ENCODE peak calls at places on chromosomes 11 and 22, in four cellular contexts. One of them, this sample, is unnamed.
A peak's percentile ranks its signal among the peaks of the same experiment; 100 is the strongest.

GRCh38 chr11:46060013-46060412 is 61.2 kb downstream of the PHF21A start:
- DNase-seq in GM12878: no peak
- DNase-seq in K562: no peak
- DNase-seq in HepG2: no peak
- DNase-seq in this sample: no peak

GRCh38 chr11:124551987-124552386 is 8.5 kb upstream of the OR8B12 start:
- DNase-seq in GM12878: no peak
- DNase-seq in K562: no peak
- DNase-seq in HepG2: no peak
- DNase-seq in this sample: no peak

GRCh38 chr11:73240190-73240781 is 22.2 kb downstream of the P2RY2 start:
- DNase-seq in GM12878: no peak
- DNase-seq in K562: no peak
- DNase-seq in HepG2: no peak
- DNase-seq in this sample: no peak

GRCh38 chr11:8757047-8757446 is 74.5 kb downstream of the RPL27A start:
- DNase-seq in GM12878: no peak
- DNase-seq in K562: no peak
- DNase-seq in HepG2: peak; percentile 65
- DNase-seq in this sample: no peak

GRCh38 chr11:35141034-35141433 is 2.1 kb downstream of the CD44 start:
- DNase-seq in GM12878: no peak
- DNase-seq in K562: no peak
- DNase-seq in HepG2: no peak
- DNase-seq in this sample: no peak

GRCh38 chr11:119356349-119357031 is 10.0 kb upstream of the MFRP start:
- DNase-seq in GM12878: no peak
- DNase-seq in K562: peak; percentile 90
- DNase-seq in HepG2: no peak
- DNase-seq in this sample: peak; percentile 93

GRCh38 chr11:73195191-73196007 is 22.7 kb upstream of the P2RY2 start:
- DNase-seq in GM12878: no peak
- DNase-seq in K562: no peak
- DNase-seq in HepG2: peak; percentile 48
- DNase-seq in this sample: no peak

GRCh38 chr22:33909075-33909458 is 11.2 kb downstream of the LARGE1 start:
- DNase-seq in GM12878: no peak
- DNase-seq in K562: no peak
- DNase-seq in HepG2: peak; percentile 49
- DNase-seq in this sample: no peak

GRCh38 chr11:129968611-129969419 is 33.8 kb downstream of the PRDM10 start:
- DNase-seq in GM12878: no peak
- DNase-seq in K562: no peak
- DNase-seq in HepG2: no peak
- DNase-seq in this sample: no peak

GRCh38 chr11:576791-577610 is 731 bp downstream of the PHRF1 start:
- DNase-seq in GM12878: no peak
- DNase-seq in K562: no peak
- DNase-seq in HepG2: no peak
- DNase-seq in this sample: no peak

GRCh38 chr11:37689951-37690350 is 1091.9 kb upstream of the RAG2 start:
- DNase-seq in GM12878: no peak
- DNase-seq in K562: no peak
- DNase-seq in HepG2: no peak
- DNase-seq in this sample: no peak

GRCh38 chr11:134712228-134713145 is 300.4 kb upstream of the B3GAT1 start:
- DNase-seq in GM12878: no peak
- DNase-seq in K562: peak; percentile 48
- DNase-seq in HepG2: no peak
- DNase-seq in this sample: no peak

GRCh38 chr11:95364324-95365295 is 133.6 kb upstream of the SESN3 start:
- DNase-seq in GM12878: no peak
- DNase-seq in K562: no peak
- DNase-seq in HepG2: peak; percentile 79
- DNase-seq in this sample: no peak
- H3K4me2 ChIP-seq in GM12878: no peak overlapping the region
- H3K4me2 ChIP-seq in K562: no peak overlapping the region
- H3K4me2 ChIP-seq in HepG2: peak overlapping the region; percentile 57
- H3K4me2 ChIP-seq in this sample: no peak overlapping the region

GRCh38 chr11:81494431-81494830 is 1239.2 kb downstream of the FAM181B start:
- DNase-seq in GM12878: no peak
- DNase-seq in K562: no peak
- DNase-seq in HepG2: no peak
- DNase-seq in this sample: no peak

GRCh38 chr11:81496566-81496965 is 1237.1 kb downstream of the FAM181B start:
- DNase-seq in GM12878: no peak
- DNase-seq in K562: no peak
- DNase-seq in HepG2: no peak
- DNase-seq in this sample: no peak

GRCh38 chr11:81492923-81493445 is 1240.7 kb downstream of the FAM181B start:
- DNase-seq in GM12878: no peak
- DNase-seq in K562: no peak
- DNase-seq in HepG2: no peak
- DNase-seq in this sample: no peak

GRCh38 chr11:81495699-81496292 is 1237.9 kb downstream of the FAM181B start:
- DNase-seq in GM12878: no peak
- DNase-seq in K562: no peak
- DNase-seq in HepG2: no peak
- DNase-seq in this sample: no peak

DNA sequence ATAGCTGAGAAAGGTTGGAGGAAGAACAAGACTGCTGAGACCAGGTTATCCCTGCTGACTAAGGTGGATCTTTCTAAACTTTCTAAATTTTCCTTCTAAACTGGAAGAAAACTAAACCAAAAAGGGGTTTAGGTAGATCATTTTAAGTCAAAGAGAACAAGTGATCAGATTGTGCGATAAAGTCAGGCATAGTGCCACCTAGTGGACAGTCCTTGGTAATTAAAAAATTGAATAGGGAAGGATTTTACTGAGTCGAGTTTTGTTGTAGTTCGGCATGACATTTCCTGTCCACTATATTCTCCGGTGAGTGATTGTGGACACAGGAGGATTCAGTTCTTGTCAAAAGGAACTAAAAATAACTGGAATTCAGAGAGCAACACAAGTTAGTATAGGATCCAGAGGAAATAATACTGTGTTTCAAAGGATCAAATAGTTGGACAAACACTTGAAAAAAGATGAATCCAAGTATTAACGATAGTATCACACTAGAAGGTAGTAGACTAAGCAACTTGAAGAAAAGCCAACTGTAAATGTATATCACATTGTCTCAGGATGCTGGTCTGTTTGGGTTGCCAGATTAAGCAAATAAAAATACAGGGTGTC is 1236.4 kb downstream of the FAM181B start:
- DNase-seq in GM12878: no peak
- DNase-seq in K562: peak; percentile 30
- DNase-seq in HepG2: peak; percentile 24
- DNase-seq in this sample: no peak
- TF ChIP-seq TAF1 in GM12878: no peak
- TF ChIP-seq TAF1 in K562: no peak
- TF ChIP-seq TAF1 in HepG2: no peak
- TF ChIP-seq TAF1 in this sample: no peak

GRCh38 chr22:35349368-35349703 is 31.6 kb upstream of the HMOX1 start:
- DNase-seq in GM12878: no peak
- DNase-seq in K562: no peak
- DNase-seq in HepG2: no peak
- DNase-seq in this sample: no peak
- TF ChIP-seq CEBPB in GM12878: no peak
- TF ChIP-seq CEBPB in K562: no peak
- TF ChIP-seq CEBPB in HepG2: no peak
- TF ChIP-seq CEBPB in this sample: no peak

DNA sequence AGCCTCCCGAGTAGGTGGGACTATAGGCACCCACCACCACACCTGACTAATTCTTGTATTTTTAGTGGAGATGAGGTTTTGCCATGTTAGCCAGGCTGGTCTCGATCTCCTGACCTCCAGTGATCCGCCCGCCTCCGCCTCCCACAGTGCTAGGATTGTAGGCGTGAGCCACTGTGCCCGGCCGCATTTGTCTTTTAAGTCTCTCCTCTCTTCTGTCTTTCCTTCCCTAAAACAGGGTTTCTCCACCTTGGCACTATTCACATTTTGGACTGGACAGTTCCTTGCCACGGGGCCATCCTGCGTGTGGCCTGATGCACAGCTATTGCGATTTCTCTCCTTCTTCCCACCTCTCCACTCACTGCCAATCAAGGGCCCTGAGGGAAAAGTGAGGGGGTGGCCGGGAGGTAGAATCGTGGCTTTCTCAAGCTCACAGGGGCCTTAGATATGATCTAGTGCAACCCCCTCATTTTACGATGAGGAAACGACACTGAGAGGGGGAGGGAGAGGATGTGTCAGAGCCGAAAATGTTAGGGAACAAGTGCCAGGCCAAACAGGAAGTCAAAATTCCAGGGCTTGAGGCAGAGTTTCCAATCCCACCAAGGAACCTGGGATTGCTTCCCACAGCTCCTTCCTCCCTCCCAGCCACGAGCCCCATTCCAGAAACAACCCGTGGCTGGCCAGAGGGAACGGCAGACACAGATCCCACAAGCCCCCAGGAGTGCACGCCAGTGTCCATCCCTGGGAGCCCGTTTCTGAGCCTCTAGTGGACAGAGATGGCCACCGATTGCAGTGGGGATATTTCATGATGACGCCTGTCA is 21.2 kb downstream of the SCGB1A1 start:
- DNase-seq in GM12878: no peak
- DNase-seq in K562: peak; percentile 42
- DNase-seq in HepG2: no peak
- DNase-seq in this sample: no peak
- H3K4me2 ChIP-seq in GM12878: no peak overlapping the region
- H3K4me2 ChIP-seq in K562: peak overlapping the region; percentile 29
- H3K4me2 ChIP-seq in HepG2: peak overlapping the region; percentile 16
- H3K4me2 ChIP-seq in this sample: no peak overlapping the region